ENCODE peak calls at places on chromosomes 4 and X, in nine cellular contexts. E, T, S, B, F, L, H, N and R are unnamed samples.

GRCh38 chr4:158786155-158786581 is 17.3 kb downstream of the FNIP2 start:
- DNase-seq in F (no peak), H (no peak), N (no peak), S (no peak), T (no peak), B (no peak), L (no peak), E (no peak), R (no peak)

GRCh38 chr4:151563194-151563593 is 154.2 kb downstream of the FHIP1A start:
- DNase-seq in H (no peak), S (no peak), B (no peak), E (peak), F (no peak), N (no peak), L (peak), T (no peak), R (peak)

GRCh38 chr4:137420901-137421384 is 111.4 kb downstream of the PCDH18 start:
- DNase-seq in N (no peak), E (no peak), H (no peak), S (no peak), B (no peak), T (no peak), F (peak), L (no peak), R (no peak)

GRCh38 chrX:107619836-107620235 is 8.5 kb upstream of the PRPS1 start:
- DNase-seq in H (no peak), E (no peak), T (no peak), F (no peak), L (no peak), N (no peak), B (no peak), S (peak), R (no peak)

GRCh38 chr4:40581254-40582140 is 48.2 kb downstream of the RBM47 start:
- DNase-seq in T (peak), N (no peak), H (no peak), S (no peak), B (no peak), F (no peak), L (no peak), E (no peak), R (no peak)

GRCh38 chr4:167555338-167556022 is 321.2 kb upstream of the SPOCK3 start:
- DNase-seq in F (no peak), T (no peak), H (no peak), B (no peak), N (no peak), S (no peak), L (no peak), E (no peak), R (no peak)

GRCh38 chr4:33831667-33832066 is 2412.6 kb downstream of the ARAP2 start:
- DNase-seq in F (no peak), L (no peak), E (no peak), H (no peak), T (no peak), S (peak), B (no peak), N (no peak), R (no peak)

GRCh38 chr4:141132689-141133145 is 552 bp downstream of the RNF150 start:
- DNase-seq in N (no peak), L (peak), H (no peak), S (peak), T (no peak), F (peak), B (no peak), E (no peak), R (peak)

GRCh38 chr4:52038109-52038912 is at the start of gene SGCB:
- DNase-seq in T (peak), S (peak), L (peak), F (peak), B (no peak), H (peak), N (no peak), E (peak), R (peak)

GRCh38 chr4:174154455-174154854 is 129.0 kb downstream of the FBXO8 start:
- DNase-seq in F (no peak), S (peak), H (no peak), B (peak), T (no peak), L (no peak), N (no peak), E (no peak), R (no peak)

GRCh38 chr4:99857302-99857701 is 36.9 kb downstream of the LAMTOR3 start:
- DNase-seq in E (no peak), T (no peak), H (no peak), F (no peak), N (no peak), B (no peak), S (no peak), L (no peak), R (no peak)

GRCh38 chr4:1170805-1171305 is 1.5 kb downstream of the SPON2 start:
- DNase-seq in N (peak), L (no peak), H (no peak), F (no peak), E (no peak), B (no peak), S (no peak), T (no peak), R (peak)

GRCh38 chr4:165198329-165198728 is 9.0 kb upstream of the KLHL2 start:
- DNase-seq in T (no peak), N (no peak), L (no peak), H (no peak), S (no peak), F (no peak), B (no peak), E (no peak), R (no peak)

GRCh38 chr4:182788197-182788596 is 129.0 kb downstream of the DCTD start:
- DNase-seq in H (no peak), S (no peak), T (no peak), L (no peak), B (no peak), N (no peak), E (no peak), F (no peak), R (no peak)

GRCh38 chr4:165326831-165327210 is 648 bp upstream of the MSMO1 start:
- DNase-seq in N (no peak), E (no peak), S (peak), T (peak), L (no peak), B (no peak), F (no peak), H (peak), R (peak)

GRCh38 chr4:145618912-145619638 is at the start of gene MMAA:
- DNase-seq in H (peak), T (peak), S (peak), E (peak), B (peak), N (peak), L (peak), F (peak), R (peak)

GRCh38 chrX:142089193-142089592 is 115.9 kb downstream of the MAGEC2 start:
- DNase-seq in B (no peak), L (no peak), S (peak), E (no peak), T (peak), H (no peak), F (no peak), N (no peak), R (no peak)

GRCh38 chr4:140349816-140350215 is 23.6 kb upstream of the SCOC start:
- DNase-seq in B (no peak), S (no peak), N (no peak), F (no peak), H (no peak), T (no peak), E (no peak), L (no peak), R (no peak)

GRCh38 chrX:71095971-71096701 is 485 bp downstream of the FOXO4 start:
- DNase-seq in E (no peak), B (no peak), H (no peak), T (no peak), N (no peak), F (no peak), L (peak), S (no peak), R (peak)

GRCh38 chr4:81648576-81649272 is 177.0 kb upstream of the RASGEF1B start:
- DNase-seq in H (no peak), B (no peak), F (no peak), E (no peak), L (no peak), N (no peak), S (peak), T (peak), R (no peak)

GRCh38 chr4:13092702-13093101 is 391.4 kb downstream of the RAB28 start:
- DNase-seq in N (no peak), T (no peak), L (no peak), F (no peak), E (no peak), B (no peak), H (no peak), S (no peak), R (no peak)

GRCh38 chr4:95516528-95517011 is 32.2 kb downstream of the UNC5C start:
- DNase-seq in S (peak), B (no peak), N (no peak), F (no peak), E (no peak), L (no peak), T (no peak), H (no peak), R (no peak)

GRCh38 chrX:50680990-50681389 is 133.0 kb downstream of the SHROOM4 start:
- DNase-seq in N (no peak), S (peak), L (no peak), E (no peak), F (no peak), T (no peak), B (no peak), H (no peak), R (no peak)

GRCh38 chr4:54971474-54971950 is 153.9 kb downstream of the KDR start:
- DNase-seq in E (no peak), L (no peak), B (peak), T (peak), F (no peak), H (no peak), N (no peak), S (peak), R (peak)

GRCh38 chr4:76198411-76199237 is 15.0 kb downstream of the SCARB2 start:
- DNase-seq in F (no peak), N (peak), H (peak), S (peak), E (peak), L (peak), T (peak), B (peak), R (peak)

GRCh38 chrX:13571136-13571535 is 1.7 kb downstream of the EGFL6 start:
- DNase-seq in N (no peak), L (no peak), S (peak), F (no peak), H (no peak), E (no peak), B (no peak), T (no peak), R (no peak)

GRCh38 chr4:165207431-165208321 is at the start of gene KLHL2:
- DNase-seq in F (peak), B (peak), E (peak), L (peak), S (peak), T (peak), N (no peak), H (peak), R (peak)

GRCh38 chr4:121070274-121070673 is 2.1 kb downstream of the NDNF start:
- DNase-seq in F (no peak), H (no peak), N (no peak), T (no peak), E (no peak), S (no peak), L (no peak), B (no peak), R (no peak)

GRCh38 chr4:105741548-105741947 is 33.0 kb downstream of the GSTCD start:
- DNase-seq in B (no peak), L (no peak), T (no peak), S (peak), F (no peak), N (no peak), H (no peak), E (no peak), R (no peak)

GRCh38 chr4:945274-946102 is 13.2 kb downstream of the TMEM175 start:
- DNase-seq in N (no peak), E (no peak), F (no peak), B (no peak), S (no peak), H (no peak), T (no peak), L (no peak), R (no peak)

GRCh38 chrX:50905334-50905733 is 5.2 kb upstream of the BMP15 start:
- DNase-seq in S (peak), H (no peak), B (no peak), L (no peak), T (no peak), F (no peak), N (no peak), E (no peak), R (no peak)

GRCh38 chr4:114250439-114250891 is 271.0 kb upstream of the ARSJ start:
- DNase-seq in L (peak), E (no peak), S (no peak), H (no peak), B (peak), N (no peak), T (no peak), F (no peak), R (no peak)

GRCh38 chr4:879730-880079 is 52.4 kb downstream of the GAK start:
- DNase-seq in N (no peak), H (no peak), F (no peak), T (no peak), E (no peak), S (no peak), L (no peak), B (no peak), R (no peak)

GRCh38 chr4:140066031-140066930 is 87.7 kb downstream of the MAML3 start:
- DNase-seq in H (no peak), S (no peak), N (no peak), T (no peak), L (no peak), E (no peak), B (no peak), F (no peak), R (no peak)

GRCh38 chrX:141314441-141314840 is 72.1 kb upstream of the SPANXC start:
- DNase-seq in H (no peak), F (no peak), S (peak), L (no peak), T (no peak), E (no peak), N (no peak), B (no peak), R (no peak)

GRCh38 chr4:41613362-41613761 is 75.4 kb downstream of the LIMCH1 start:
- DNase-seq in N (no peak), H (no peak), B (no peak), F (no peak), S (no peak), L (no peak), T (no peak), E (no peak), R (no peak)

GRCh38 chr4:135731681-135732080 is 1530.1 kb upstream of the PABPC4L start:
- DNase-seq in F (no peak), L (no peak), S (no peak), N (no peak), T (no peak), E (no peak), H (no peak), B (no peak), R (no peak)
- TF ChIP-seq CTCF in F (no peak), L (no peak), S (no peak), N (no peak), T (no peak), E (no peak), H (no peak), B (no peak), R (no peak)

GRCh38 chrX:74304016-74304415 is at the start of gene ZCCHC13:
- DNase-seq in L (no peak), N (no peak), T (no peak), B (no peak), E (no peak), S (no peak), H (no peak), F (no peak), R (no peak)

GRCh38 chrX:74295102-74295501 is 8.9 kb upstream of the ZCCHC13 start:
- DNase-seq in H (no peak), S (no peak), L (no peak), B (no peak), N (no peak), E (no peak), T (no peak), F (no peak), R (no peak)

GRCh38 chrX:74297766-74298165 is 6.2 kb upstream of the ZCCHC13 start:
- DNase-seq in H (no peak), S (no peak), E (no peak), T (no peak), N (no peak), F (no peak), B (no peak), L (no peak), R (no peak)

GRCh38 chrX:74300869-74301268 is 3.1 kb upstream of the ZCCHC13 start:
- DNase-seq in N (no peak), E (no peak), F (no peak), S (no peak), L (no peak), B (no peak), T (no peak), H (no peak), R (no peak)
- H3K4me3 ChIP-seq in N (no peak), E (no peak), F (no peak), S (no peak), L (no peak), B (no peak), T (no peak), H (no peak), R (no peak)

GRCh38 chr4:67288964-67289363 is 256.3 kb downstream of the CENPC start:
- DNase-seq in N (no peak), S (peak), E (no peak), T (peak), L (no peak), H (no peak), B (no peak), F (no peak), R (no peak)
- TF ChIP-seq CTCF in N (no peak), S (peak), E (no peak), T (peak), L (no peak), H (no peak), B (no peak), F (no peak), R (no peak)

GRCh38 chr4:10099521-10100325 is 16.9 kb downstream of the WDR1 start:
- DNase-seq in B (no peak), S (no peak), H (no peak), F (no peak), L (no peak), T (no peak), N (no peak), E (no peak), R (no peak)

GRCh38 chr4:10098770-10099139 is 17.8 kb downstream of the WDR1 start:
- DNase-seq in H (no peak), S (peak), T (no peak), B (no peak), N (no peak), F (no peak), E (no peak), L (no peak), R (no peak)

GRCh38 chr4:10102193-10102980 is 14.2 kb downstream of the WDR1 start:
- DNase-seq in H (no peak), N (no peak), B (no peak), L (no peak), E (no peak), F (no peak), S (no peak), T (no peak), R (no peak)

GRCh38 chr4:10101559-10102192 is 14.9 kb downstream of the WDR1 start:
- DNase-seq in N (no peak), B (no peak), S (no peak), L (peak), T (no peak), H (no peak), E (no peak), F (no peak), R (no peak)

GRCh38 chr4:10100734-10101216 is 15.8 kb downstream of the WDR1 start:
- DNase-seq in T (no peak), B (no peak), E (no peak), F (no peak), H (peak), S (no peak), L (no peak), N (no peak), R (no peak)
- H3K4me3 ChIP-seq in T (no peak), B (no peak), E (no peak), F (no peak), H (no peak), S (no peak), L (no peak), N (no peak), R (no peak)

GRCh38 chr4:7554885-7555284 is 120.2 kb upstream of the PSAPL1 start:
- DNase-seq in F (no peak), N (no peak), H (no peak), E (no peak), S (no peak), L (no peak), B (no peak), T (no peak), R (no peak)
- TF ChIP-seq CTCF in F (no peak), N (no peak), H (no peak), E (no peak), S (no peak), L (no peak), B (no peak), T (no peak), R (no peak)

DNA sequence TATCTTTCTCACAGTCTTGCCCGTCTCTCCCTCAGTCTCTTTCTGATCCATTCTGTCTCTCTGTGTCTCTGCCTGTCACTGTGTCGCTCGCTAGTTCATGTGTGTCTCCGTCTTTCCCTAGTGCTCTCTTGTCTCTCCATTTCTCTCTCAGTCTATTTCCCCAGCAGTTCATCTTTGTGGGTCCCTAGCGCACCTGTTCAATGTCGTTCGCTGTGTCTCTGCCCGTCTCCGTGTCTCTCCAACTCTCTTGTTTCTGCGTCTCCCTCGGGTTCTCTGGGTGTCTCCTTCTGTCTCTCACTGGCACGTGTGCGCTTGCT is 1.5 kb downstream of the GPR101 start:
- DNase-seq in B (no peak), F (no peak), S (no peak), N (no peak), E (no peak), H (no peak), L (no peak), T (no peak), R (no peak)
- H3K4me3 ChIP-seq in B (peak), F (peak), S (peak), N (peak), E (peak), H (peak), L (no peak), T (peak), R (no peak)

GRCh38 chrX:5681159-5681558 is 547.5 kb downstream of the NLGN4X start:
- DNase-seq in N (no peak), H (no peak), T (no peak), F (no peak), L (no peak), S (no peak), B (no peak), E (no peak), R (no peak)
- TF ChIP-seq CTCF in N (no peak), H (no peak), T (peak), F (no peak), L (no peak), S (no peak), B (no peak), E (no peak), R (no peak)